ENCODE peak calls at places on chromosome 17, in nine cellular contexts. C, D, V, Q, T, E, P, W and O are unnamed samples.

GRCh38 chr17:28144019-28144418 is 101.5 kb downstream of the NLK start:
- DNase-seq in V (no peak), W (no peak), E (no peak), D (no peak), C (no peak), P (no peak), Q (no peak), T (no peak), O (no peak)

GRCh38 chr17:559699-560378 is 154.8 kb downstream of the VPS53 start:
- DNase-seq in D (no peak), E (no peak), C (no peak), Q (peak), V (no peak), P (no peak), T (peak), W (peak), O (peak)

GRCh38 chr17:17628388-17629008 is 37.0 kb upstream of the PEMT start:
- DNase-seq in P (peak), T (no peak), E (peak), C (no peak), D (no peak), Q (no peak), V (no peak), W (no peak), O (no peak)

GRCh38 chr17:4641297-4642195 is at the start of gene ALOX15:
- DNase-seq in P (no peak), C (no peak), T (no peak), D (no peak), V (no peak), E (no peak), Q (no peak), W (no peak), O (no peak)

GRCh38 chr17:31695456-31696090 is 163.5 kb downstream of the COPRS start:
- DNase-seq in D (no peak), Q (no peak), T (no peak), E (no peak), V (no peak), W (no peak), C (no peak), P (no peak), O (peak)

GRCh38 chr17:74089869-74090464 is 113.5 kb upstream of the RPL38 start:
- DNase-seq in C (peak), P (peak), T (no peak), W (no peak), E (peak), V (peak), Q (no peak), D (no peak), O (peak)

GRCh38 chr17:37830151-37830993 is 85.5 kb upstream of the HNF1B start:
- DNase-seq in P (no peak), V (no peak), E (no peak), C (no peak), T (no peak), W (no peak), D (no peak), Q (no peak), O (no peak)

GRCh38 chr17:66711936-66712335 is 123.0 kb upstream of the CACNG5 start:
- DNase-seq in T (no peak), D (no peak), C (peak), W (no peak), P (peak), V (no peak), E (peak), Q (no peak), O (no peak)

GRCh38 chr17:31112001-31112661 is 17.4 kb downstream of the NF1 start:
- DNase-seq in P (no peak), D (no peak), C (no peak), T (no peak), Q (no peak), W (no peak), E (no peak), V (no peak), O (peak)

GRCh38 chr17:59505610-59506276 is 59.7 kb upstream of the DHX40 start:
- DNase-seq in C (no peak), W (no peak), D (no peak), V (no peak), T (no peak), E (no peak), Q (no peak), P (no peak), O (no peak)

GRCh38 chr17:30236807-30237206 is 1.3 kb upstream of the SLC6A4 start:
- DNase-seq in C (peak), T (peak), E (peak), V (peak), Q (no peak), D (no peak), W (no peak), P (peak), O (peak)

GRCh38 chr17:78269893-78270490 is 38.6 kb downstream of the TMEM235 start:
- DNase-seq in C (no peak), E (peak), Q (no peak), W (no peak), P (no peak), D (no peak), T (no peak), V (no peak), O (no peak)

GRCh38 chr17:2331303-2331702 is 5.0 kb downstream of the TSR1 start:
- DNase-seq in D (no peak), Q (no peak), T (no peak), V (no peak), C (no peak), P (no peak), E (no peak), W (no peak), O (no peak)

GRCh38 chr17:12046786-12047185 is 26.1 kb downstream of the MAP2K4 start:
- DNase-seq in D (no peak), P (no peak), V (no peak), W (no peak), C (no peak), E (no peak), Q (no peak), T (no peak), O (no peak)

DNA sequence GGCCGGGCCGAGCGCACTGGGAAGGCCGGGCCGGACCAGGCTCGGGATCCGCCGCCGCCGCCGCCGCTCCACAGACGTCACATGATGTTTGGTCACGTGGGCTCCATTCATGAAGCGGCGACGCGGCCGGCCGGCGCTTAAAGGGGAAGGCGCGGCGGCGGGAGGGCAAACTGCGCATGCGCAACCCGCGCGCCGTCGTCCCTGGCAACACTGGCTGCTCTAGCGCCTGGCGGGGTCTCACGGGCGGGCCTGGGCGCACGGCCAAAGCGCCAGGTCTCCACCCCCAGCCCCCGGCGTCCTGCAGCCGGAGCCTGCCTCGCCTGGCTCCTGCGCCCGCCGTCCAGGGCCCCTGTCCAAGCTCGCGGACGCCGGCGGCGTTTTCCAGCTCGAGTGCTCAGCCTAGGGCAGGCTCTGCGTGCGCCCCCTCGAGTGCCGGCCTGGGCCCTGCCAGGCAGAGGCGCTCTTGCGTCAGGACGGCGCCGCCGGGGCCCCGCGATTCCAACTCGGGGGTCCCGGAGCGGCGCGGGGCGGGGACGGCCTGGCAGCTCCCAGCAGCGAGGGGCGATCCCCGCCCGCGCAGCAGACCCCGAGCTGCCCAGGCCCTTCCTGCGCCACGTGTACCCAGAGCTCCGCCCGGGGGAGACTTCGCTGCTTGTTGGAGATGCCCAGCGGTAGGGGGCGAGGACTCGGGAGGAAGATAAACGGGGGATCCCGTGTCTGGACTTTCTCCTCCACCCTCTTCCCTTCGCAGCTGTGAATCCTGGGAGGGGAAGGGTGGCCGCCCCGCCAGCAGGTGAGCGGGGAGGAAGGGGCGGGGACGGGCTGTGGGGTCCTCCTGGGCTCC is at the start of gene MAFG:
- DNase-seq in P (peak), E (peak), V (peak), D (peak), C (peak), W (peak), T (peak), Q (peak), O (peak)
- TF ChIP-seq CTCF in P (no peak), E (no peak), V (no peak), D (peak), C (peak), W (peak), T (peak), Q (peak), O (no peak)

GRCh38 chr17:75340636-75341035 is 51.4 kb upstream of the SLC25A19 start:
- DNase-seq in C (no peak), Q (no peak), W (no peak), D (no peak), P (no peak), T (no peak), E (no peak), V (no peak), O (no peak)
- H3K27ac ChIP-seq in C (no peak), Q (no peak), W (no peak), D (no peak), P (no peak), T (no peak), E (no peak), V (peak), O (no peak)

DNA sequence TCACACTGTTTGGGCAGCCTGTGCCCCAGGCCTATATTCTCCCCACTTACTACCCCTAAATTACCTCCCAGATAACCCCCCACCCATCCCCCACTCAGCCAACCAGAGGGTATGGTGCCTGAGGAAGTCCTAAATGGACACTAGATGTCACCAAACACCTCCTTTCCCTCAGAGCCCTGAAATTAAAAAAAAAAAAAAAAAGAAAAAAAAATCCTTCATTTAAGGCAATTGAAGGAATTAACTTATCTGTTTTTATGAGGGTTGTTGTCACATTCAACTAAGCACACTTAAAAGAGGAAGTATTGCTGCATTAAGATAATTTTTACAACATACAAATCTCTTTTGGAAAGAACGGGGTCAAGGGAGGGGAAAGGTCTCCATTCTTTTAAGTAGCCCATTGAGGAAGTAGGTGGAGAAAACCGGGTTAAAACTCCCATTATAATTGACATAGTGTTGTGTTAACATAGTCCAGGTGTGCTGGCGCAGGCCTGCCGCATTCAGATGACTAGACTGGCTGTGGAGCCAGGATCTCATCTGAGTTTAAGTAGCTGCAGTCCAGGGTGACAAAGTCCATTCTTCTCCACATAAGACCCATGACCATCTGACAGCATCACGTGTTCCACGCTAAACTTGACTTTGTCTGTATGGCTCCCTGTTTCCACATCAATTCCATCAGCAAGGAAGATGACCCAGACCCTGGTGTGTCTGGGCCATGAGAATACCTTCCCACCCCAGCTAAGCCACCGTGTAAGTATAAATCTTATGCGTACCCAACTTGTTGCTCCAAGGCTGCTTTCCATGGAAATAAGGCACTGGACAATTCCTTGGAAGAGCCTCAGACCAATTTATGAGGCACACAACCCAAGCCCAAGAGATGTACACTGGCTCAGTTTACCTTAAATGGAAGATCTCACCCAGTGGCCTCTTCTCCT is 46.4 kb downstream of the SNX11 start:
- DNase-seq in W (no peak), P (peak), V (peak), T (no peak), D (no peak), Q (peak), E (peak), C (no peak), O (peak)
- TF ChIP-seq CTCF in W (no peak), P (peak), V (no peak), T (no peak), D (no peak), Q (peak), E (peak), C (peak), O (peak)

DNA sequence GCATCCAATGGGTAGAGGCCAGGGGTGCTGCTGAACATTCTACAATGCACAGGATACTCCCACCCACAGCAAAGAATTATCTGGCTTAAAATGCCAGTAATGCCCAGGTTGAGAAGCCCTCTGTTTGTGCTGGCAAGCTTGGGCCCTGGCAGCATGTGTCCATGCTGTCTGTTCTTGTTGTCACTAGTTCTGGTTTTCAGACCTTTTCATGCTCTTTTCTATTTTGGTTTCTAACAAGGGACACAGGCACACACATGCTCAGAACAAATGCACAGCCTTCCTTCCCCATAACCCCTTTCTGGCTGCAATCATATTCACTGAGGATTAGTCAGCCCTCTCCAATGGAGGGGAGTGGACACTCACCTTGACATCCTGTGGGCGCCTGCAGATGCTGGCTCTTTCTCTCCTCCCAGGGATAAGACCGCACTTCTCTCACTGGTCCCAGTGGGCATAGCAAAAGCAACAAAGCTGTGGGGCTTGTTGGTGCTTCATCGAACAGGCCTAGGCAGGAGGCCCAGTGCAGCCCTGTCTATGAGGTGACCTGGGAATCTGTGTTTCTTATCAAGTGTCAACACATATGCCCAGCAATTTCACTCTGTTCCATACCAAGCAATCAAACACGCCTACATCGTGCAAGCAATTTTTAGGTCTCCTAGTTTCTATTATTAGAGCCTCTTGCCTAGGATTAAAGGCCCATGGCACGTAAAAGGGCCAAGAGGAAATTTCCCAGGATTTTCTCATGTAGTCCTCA is 271.1 kb upstream of the CCL2 start:
- DNase-seq in Q (no peak), V (no peak), T (no peak), P (no peak), W (no peak), C (no peak), E (no peak), D (no peak), O (no peak)
- H3K27ac ChIP-seq in Q (no peak), V (no peak), T (no peak), P (peak), W (peak), C (no peak), E (no peak), D (no peak), O (no peak)

GRCh38 chr17:81310963-81311550 is 15.9 kb upstream of the SLC38A10 start:
- DNase-seq in E (no peak), Q (no peak), T (no peak), D (no peak), V (no peak), C (no peak), P (no peak), W (no peak), O (no peak)

GRCh38 chr17:81309859-81310839 is 15.0 kb upstream of the SLC38A10 start:
- DNase-seq in T (no peak), V (no peak), E (no peak), D (no peak), W (no peak), P (no peak), Q (no peak), C (no peak), O (no peak)

GRCh38 chr17:81307636-81308035 is 12.5 kb upstream of the SLC38A10 start:
- DNase-seq in T (no peak), C (no peak), W (no peak), D (no peak), V (no peak), P (no peak), E (no peak), Q (no peak), O (no peak)

GRCh38 chr17:81308161-81308560 is 13.1 kb upstream of the SLC38A10 start:
- DNase-seq in Q (no peak), T (no peak), P (no peak), C (no peak), E (no peak), V (no peak), D (no peak), W (no peak), O (no peak)

DNA sequence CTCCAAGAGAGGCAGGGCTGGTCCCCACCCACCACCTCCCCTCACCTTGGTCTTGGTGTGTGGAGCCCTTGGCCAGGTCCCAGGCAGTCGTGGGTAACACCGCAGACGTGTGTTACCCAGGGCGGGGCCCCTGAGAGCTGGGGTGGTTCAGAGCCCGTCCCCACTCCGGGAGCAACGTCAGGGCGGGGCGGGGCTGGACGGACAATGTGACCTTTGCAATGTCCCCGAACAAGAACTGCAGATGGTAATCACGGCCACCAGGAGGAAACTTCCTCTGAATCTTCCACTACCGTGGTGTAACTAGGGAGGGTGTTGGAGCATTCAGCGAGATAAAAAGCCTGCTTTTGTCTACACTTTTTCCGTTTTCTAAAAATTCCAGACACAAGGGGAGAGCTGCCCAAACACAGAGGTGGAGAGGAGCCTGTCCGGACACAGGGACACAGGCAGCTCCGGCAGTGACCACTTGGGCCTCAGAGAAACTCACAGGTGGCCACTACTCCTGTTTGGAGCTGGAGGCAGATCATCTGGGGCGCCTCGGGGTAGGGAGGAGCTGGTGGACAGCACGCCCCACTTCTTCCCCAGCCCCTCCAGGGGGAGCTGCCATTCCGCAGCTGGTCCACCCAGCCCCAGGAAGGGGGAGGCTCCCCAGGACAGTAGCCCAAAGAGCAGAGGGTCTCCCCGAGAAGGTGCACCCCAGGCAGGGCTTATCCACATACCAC is 14.2 kb upstream of the SLC38A10 start:
- DNase-seq in Q (no peak), W (peak), T (peak), P (peak), C (peak), D (no peak), V (peak), E (peak), O (peak)
- TF ChIP-seq CTCF in Q (peak), W (peak), T (peak), P (peak), C (peak), D (peak), V (peak), E (peak), O (peak)

GRCh38 chr17:45225964-45226530 is 4.4 kb downstream of the FMNL1 start:
- DNase-seq in C (peak), P (peak), V (peak), E (peak), Q (no peak), D (no peak), W (peak), T (peak), O (peak)

GRCh38 chr17:45225051-45225700 is 3.5 kb downstream of the FMNL1 start:
- DNase-seq in D (no peak), C (no peak), P (no peak), E (no peak), T (no peak), V (peak), W (no peak), Q (no peak), O (no peak)

GRCh38 chr17:45227101-45227591 is 5.5 kb downstream of the FMNL1 start:
- DNase-seq in T (no peak), V (no peak), P (no peak), Q (no peak), W (no peak), D (no peak), E (peak), C (no peak), O (no peak)

GRCh38 chr17:45227631-45228120 is 6.0 kb downstream of the FMNL1 start:
- DNase-seq in T (no peak), C (no peak), Q (no peak), E (no peak), V (no peak), P (no peak), W (no peak), D (no peak), O (no peak)

GRCh38 chr17:45226620-45227019 is 4.9 kb downstream of the FMNL1 start:
- DNase-seq in W (no peak), P (no peak), C (no peak), T (no peak), Q (no peak), E (no peak), V (no peak), D (no peak), O (no peak)
- H3K27ac ChIP-seq in W (peak), P (peak), C (peak), T (no peak), Q (no peak), E (peak), V (peak), D (no peak), O (no peak)

GRCh38 chr17:64497565-64498035 is 746 bp upstream of the POLG2 start:
- DNase-seq in E (no peak), W (no peak), V (no peak), P (no peak), D (no peak), Q (no peak), T (no peak), C (no peak), O (no peak)
- TF ChIP-seq CTCF in E (no peak), W (no peak), V (no peak), P (no peak), D (no peak), Q (no peak), T (no peak), C (no peak), O (no peak)

DNA sequence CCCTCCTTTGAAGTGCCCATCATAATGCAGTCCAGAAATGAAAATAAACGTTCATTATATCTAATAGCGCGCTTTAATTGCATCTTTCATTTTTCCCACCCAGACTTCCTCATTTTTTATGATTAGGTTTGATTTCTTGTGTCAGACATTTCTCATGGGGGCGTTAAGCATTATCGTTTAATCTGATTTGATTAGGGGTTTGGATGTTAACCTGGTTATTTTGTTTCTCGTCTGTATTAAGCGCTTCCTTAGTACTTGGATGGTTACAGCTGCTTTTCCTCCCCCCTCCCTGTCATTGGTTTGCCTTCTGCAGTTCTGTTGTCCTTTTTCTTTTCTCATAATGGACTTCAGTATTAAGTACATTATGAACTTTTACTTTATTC is 540 bp downstream of the MFSD11 start:
- DNase-seq in C (no peak), Q (no peak), W (no peak), V (no peak), D (no peak), E (no peak), T (no peak), P (no peak), O (no peak)
- H3K27ac ChIP-seq in C (peak), Q (peak), W (peak), V (peak), D (no peak), E (peak), T (peak), P (peak), O (peak)